ENCODE peak calls at places on chromosomes 11 and 22, in seven cellular contexts. One of them, this sample, is unnamed.
A peak's percentile ranks its signal among the peaks of the same experiment; 100 is the strongest.

GRCh38 chr22:49555526-49555925 is 272.1 kb downstream of the BRD1 start:
- DNase-seq in OCI-LY7: no peak
- DNase-seq in fibroblast of the conjunctiva: no peak
- DNase-seq in left cardiac atrium: no peak
- DNase-seq in HT1080: no peak
- DNase-seq in posterior vena cava: peak; percentile 24
- DNase-seq in CD8-positive, alpha-beta T cell: no peak
- DNase-seq in this sample: no peak

GRCh38 chr11:61688368-61689163 is 8.4 kb downstream of the DAGLA start:
- DNase-seq in OCI-LY7: no peak
- DNase-seq in fibroblast of the conjunctiva: peak; percentile 64
- DNase-seq in left cardiac atrium: peak; percentile 81
- DNase-seq in HT1080: peak; percentile 94
- DNase-seq in posterior vena cava: peak; percentile 93
- DNase-seq in CD8-positive, alpha-beta T cell: no peak
- DNase-seq in this sample: no peak

GRCh38 chr11:119223856-119224255 is 17.7 kb downstream of the CBL start:
- DNase-seq in OCI-LY7: no peak
- DNase-seq in fibroblast of the conjunctiva: no peak
- DNase-seq in left cardiac atrium: no peak
- DNase-seq in HT1080: no peak
- DNase-seq in posterior vena cava: no peak
- DNase-seq in CD8-positive, alpha-beta T cell: no peak
- DNase-seq in this sample: no peak

GRCh38 chr22:34283844-34284243 is 363.6 kb upstream of the LARGE1 start:
- DNase-seq in OCI-LY7: no peak
- DNase-seq in fibroblast of the conjunctiva: no peak
- DNase-seq in left cardiac atrium: no peak
- DNase-seq in HT1080: no peak
- DNase-seq in posterior vena cava: no peak
- DNase-seq in CD8-positive, alpha-beta T cell: no peak
- DNase-seq in this sample: no peak

GRCh38 chr11:118359295-118359958 is at the start of gene UBE4A:
- DNase-seq in OCI-LY7: peak; percentile 99
- DNase-seq in fibroblast of the conjunctiva: peak; percentile 84
- DNase-seq in left cardiac atrium: peak; percentile 97
- DNase-seq in HT1080: peak; percentile 88
- DNase-seq in posterior vena cava: peak; percentile 99
- DNase-seq in CD8-positive, alpha-beta T cell: peak; percentile 93
- DNase-seq in this sample: peak; percentile 88

GRCh38 chr11:106446961-106447360 is 369.5 kb downstream of the AASDHPPT start:
- DNase-seq in OCI-LY7: no peak
- DNase-seq in fibroblast of the conjunctiva: no peak
- DNase-seq in left cardiac atrium: no peak
- DNase-seq in HT1080: no peak
- DNase-seq in posterior vena cava: no peak
- DNase-seq in CD8-positive, alpha-beta T cell: no peak
- DNase-seq in this sample: no peak

GRCh38 chr22:17119481-17120202 is 1.5 kb downstream of the TMEM121B start:
- DNase-seq in OCI-LY7: no peak
- DNase-seq in fibroblast of the conjunctiva: no peak
- DNase-seq in left cardiac atrium: peak; percentile 46
- DNase-seq in HT1080: no peak
- DNase-seq in posterior vena cava: no peak
- DNase-seq in CD8-positive, alpha-beta T cell: no peak
- DNase-seq in this sample: no peak

GRCh38 chr11:68832476-68833176 is 9.1 kb downstream of the CPT1A start:
- DNase-seq in OCI-LY7: no peak
- DNase-seq in fibroblast of the conjunctiva: no peak
- DNase-seq in left cardiac atrium: no peak
- DNase-seq in HT1080: no peak
- DNase-seq in posterior vena cava: no peak
- DNase-seq in CD8-positive, alpha-beta T cell: no peak
- DNase-seq in this sample: no peak

GRCh38 chr11:128865490-128865889 is 1.6 kb downstream of the KCNJ1 start:
- DNase-seq in OCI-LY7: no peak
- DNase-seq in fibroblast of the conjunctiva: no peak
- DNase-seq in left cardiac atrium: no peak
- DNase-seq in HT1080: peak; percentile 42
- DNase-seq in posterior vena cava: no peak
- DNase-seq in CD8-positive, alpha-beta T cell: no peak
- DNase-seq in this sample: no peak

This sample was measured in NCI-H1048.